ENCODE peak calls at places on chromosomes 2 and 18, in four cellular contexts. X is fibroblast of lung; Z is CD8-positive, alpha-beta T cell; J is keratinocyte. N is an unnamed sample.

GRCh38 chr2:233428438-233428837 is 74.1 kb downstream of the DGKD start:
- DNase-seq in X (no peak), Z (no peak), J (no peak), N (no peak)

GRCh38 chr2:98464772-98465310 is 20.2 kb downstream of the INPP4A start:
- DNase-seq in X (no peak), Z (no peak), J (no peak), N (no peak)

GRCh38 chr2:53230691-53231090 is 536.9 kb upstream of the CHAC2 start:
- DNase-seq in X (no peak), Z (no peak), J (no peak), N (no peak)

GRCh38 chr2:172704072-172704936 is 31.3 kb upstream of the RAPGEF4 start:
- DNase-seq in X (no peak), Z (no peak), J (no peak), N (no peak)

GRCh38 chr2:64455545-64455944 is 1.6 kb downstream of the LGALSL start:
- DNase-seq in X (no peak), Z (no peak), J (no peak), N (no peak)

GRCh38 chr18:23837591-23837990 is 148.3 kb downstream of the LAMA3 start:
- DNase-seq in X (peak), Z (no peak), J (no peak), N (no peak)

GRCh38 chr2:145095641-145096435 is 575.9 kb upstream of the ZEB2 start:
- DNase-seq in X (peak), Z (no peak), J (no peak), N (no peak)

GRCh38 chr18:23135679-23136325 is 517 bp downstream of the CABLES1 start:
- DNase-seq in X (peak), Z (no peak), J (no peak), N (peak)

GRCh38 chr2:71646028-71646427 is 192.7 kb downstream of the DYSF start:
- DNase-seq in X (peak), Z (no peak), J (peak), N (no peak)

GRCh38 chr18:67302043-67302442 is 214.5 kb downstream of the DSEL start:
- DNase-seq in X (peak), Z (no peak), J (no peak), N (no peak)

GRCh38 chr18:319745-320144 is 51.9 kb upstream of the THOC1 start:
- DNase-seq in X (no peak), Z (no peak), J (no peak), N (no peak)

GRCh38 chr18:22432672-22433137 is 15.0 kb upstream of the CTAGE1 start:
- DNase-seq in X (peak), Z (no peak), J (no peak), N (no peak)

GRCh38 chr2:217960351-217960750 is 42.4 kb downstream of the TNS1 start:
- DNase-seq in X (no peak), Z (no peak), J (no peak), N (no peak)

GRCh38 chr2:18987592-18988073 is 370.8 kb downstream of the OSR1 start:
- DNase-seq in X (peak), Z (no peak), J (peak), N (no peak)

GRCh38 chr18:45728341-45729010 is 4.5 kb downstream of the SLC14A1 start:
- DNase-seq in X (peak), Z (no peak), J (no peak), N (no peak)

GRCh38 chr2:224584768-224585204 is 377 bp downstream of the CUL3 start:
- DNase-seq in X (peak), Z (no peak), J (no peak), N (no peak)

GRCh38 chr2:47309952-47310800 is 92.8 kb upstream of the MSH2 start:
- DNase-seq in X (peak), Z (no peak), J (no peak), N (no peak)

GRCh38 chr18:26621161-26622026 is 73.0 kb upstream of the KCTD1 start:
- DNase-seq in X (no peak), Z (no peak), J (no peak), N (no peak)

GRCh38 chr2:164126960-164127359 is 391.2 kb upstream of the FIGN start:
- DNase-seq in X (peak), Z (no peak), J (no peak), N (no peak)

GRCh38 chr2:239161711-239162140 is 239.1 kb downstream of the HDAC4 start:
- DNase-seq in X (no peak), Z (no peak), J (no peak), N (no peak)

GRCh38 chr2:47043142-47043890 is 111.8 kb downstream of the STPG4 start:
- DNase-seq in X (peak), Z (no peak), J (peak), N (no peak)

GRCh38 chr2:222641336-222641735 is 14.6 kb downstream of the FARSB start:
- DNase-seq in X (peak), Z (no peak), J (no peak), N (no peak)

GRCh38 chr18:7898181-7898580 is 331.1 kb downstream of the PTPRM start:
- DNase-seq in X (no peak), Z (no peak), J (no peak), N (no peak)

GRCh38 chr2:210445116-210445707 is 31.3 kb downstream of the LANCL1 start:
- DNase-seq in X (peak), Z (no peak), J (no peak), N (no peak)

GRCh38 chr2:74725287-74725686 is 71.2 kb downstream of the SEMA4F start:
- DNase-seq in X (no peak), Z (no peak), J (no peak), N (no peak)

GRCh38 chr2:228067309-228067708 is 114.2 kb downstream of the SPHKAP start:
- DNase-seq in X (no peak), Z (no peak), J (no peak), N (no peak)

GRCh38 chr18:79542876-79543750 is 136.5 kb upstream of the CTDP1 start:
- DNase-seq in X (no peak), Z (no peak), J (no peak), N (peak)

GRCh38 chr2:109284816-109285215 is 155.8 kb downstream of the SH3RF3 start:
- DNase-seq in X (peak), Z (no peak), J (no peak), N (no peak)

GRCh38 chr2:185044323-185044874 is 446.1 kb downstream of the ZNF804A start:
- DNase-seq in X (no peak), Z (no peak), J (no peak), N (no peak)

GRCh38 chr2:174522553-174522952 is 35.7 kb upstream of the GPR155 start:
- DNase-seq in X (peak), Z (no peak), J (no peak), N (no peak)

GRCh38 chr2:207041279-207041678 is 102.0 kb downstream of the CPO start:
- DNase-seq in X (peak), Z (no peak), J (no peak), N (no peak)

GRCh38 chr2:161170917-161171594 is 10.8 kb downstream of the TANK start:
- DNase-seq in X (peak), Z (no peak), J (no peak), N (no peak)

GRCh38 chr18:57807336-57808117 is 4.4 kb upstream of the ATP8B1 start:
- DNase-seq in X (peak), Z (no peak), J (no peak), N (no peak)

GRCh38 chr2:3264010-3264744 is 113.4 kb downstream of the EIPR1 start:
- DNase-seq in X (no peak), Z (no peak), J (no peak), N (no peak)

DNA sequence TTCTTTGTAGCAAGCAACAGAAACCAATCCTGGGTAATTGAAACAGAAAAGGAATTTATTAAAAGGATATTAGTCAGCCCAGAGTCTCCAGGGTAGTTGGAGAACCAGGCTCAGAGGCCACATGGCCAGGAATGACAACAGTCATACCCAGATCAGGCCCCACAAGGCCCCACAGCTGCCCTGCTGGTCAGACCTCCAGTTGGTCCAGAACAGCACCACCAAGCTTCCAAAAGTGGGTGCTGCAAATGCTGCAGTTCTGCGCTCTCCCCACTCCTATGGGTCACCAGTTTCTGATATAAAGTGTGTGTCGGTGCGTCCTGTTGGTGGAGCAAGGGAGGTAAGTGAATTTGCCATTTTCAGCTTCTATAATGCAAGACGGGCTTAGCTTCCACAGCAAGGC is 29.9 kb downstream of the KLHL29 start:
- DNase-seq in X (no peak), Z (no peak), J (no peak), N (no peak)
- TF ChIP-seq CTCF in X (peak), Z (no peak), J (peak), N (no peak)

GRCh38 chr18:65752625-65753325 is 2.0 kb downstream of the CDH7 start:
- DNase-seq in X (no peak), Z (no peak), J (no peak), N (no peak)

GRCh38 chr18:65754121-65754520 is 3.3 kb downstream of the CDH7 start:
- DNase-seq in X (peak), Z (no peak), J (no peak), N (no peak)

GRCh38 chr18:65751145-65752085 is 603 bp downstream of the CDH7 start:
- DNase-seq in X (peak), Z (no peak), J (no peak), N (no peak)

GRCh38 chr18:65755616-65756015 is 4.8 kb downstream of the CDH7 start:
- DNase-seq in X (no peak), Z (no peak), J (no peak), N (no peak)

DNA sequence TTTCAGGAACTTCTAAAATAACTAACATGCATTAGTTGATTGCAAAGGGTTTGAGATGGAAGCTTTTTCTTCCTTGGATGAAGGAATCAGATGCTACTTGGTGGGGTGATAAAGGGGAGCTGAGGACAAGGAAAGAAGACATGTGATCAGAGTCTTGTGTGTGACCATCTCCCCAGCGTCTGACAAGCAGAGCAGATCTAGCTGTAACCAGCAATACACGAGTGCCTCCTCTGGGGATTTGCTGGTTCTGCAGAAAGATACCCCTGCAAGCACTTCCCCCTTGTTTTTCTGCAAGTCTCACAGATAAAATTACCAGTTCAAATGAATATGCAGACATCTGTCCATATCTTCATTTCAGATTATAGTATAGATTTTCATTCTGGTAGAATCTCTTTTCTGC is 2.7 kb downstream of the CDH7 start:
- DNase-seq in X (peak), Z (no peak), J (no peak), N (no peak)
- TF ChIP-seq CTCF in X (no peak), Z (no peak), J (no peak), N (no peak)

DNA sequence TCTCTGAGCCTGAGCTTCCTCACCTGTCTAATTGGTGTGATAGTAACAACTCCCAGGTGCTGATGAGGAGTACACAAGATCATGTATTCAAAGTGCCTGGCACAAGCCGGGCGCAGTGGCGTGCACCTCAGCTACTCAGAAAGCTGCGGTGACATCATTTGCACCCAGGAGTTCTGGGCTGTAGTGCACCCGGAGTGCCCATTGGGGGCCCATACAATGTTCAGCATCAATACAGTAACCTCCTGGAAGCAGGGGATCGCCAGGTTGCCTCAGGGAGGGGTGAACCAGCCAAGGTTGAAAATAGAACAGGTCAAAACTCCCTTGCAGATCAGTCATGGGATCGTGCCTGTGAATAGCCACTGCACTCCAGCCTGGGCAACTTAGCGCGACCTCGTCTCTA is 11.2 kb upstream of the C1QL2 start:
- DNase-seq in X (no peak), Z (no peak), J (no peak), N (no peak)
- TF ChIP-seq CTCF in X (no peak), Z (no peak), J (no peak), N (no peak)

GRCh38 chr2:85423525-85423924 is 5.0 kb downstream of the SH2D6 start:
- DNase-seq in X (no peak), Z (no peak), J (no peak), N (no peak)

GRCh38 chr2:85420743-85421705 is 2.5 kb downstream of the SH2D6 start:
- DNase-seq in X (peak), Z (peak), J (no peak), N (peak)

GRCh38 chr2:85419009-85419711 is 646 bp downstream of the SH2D6 start:
- DNase-seq in X (no peak), Z (no peak), J (no peak), N (no peak)

GRCh38 chr2:85418132-85419008 is at the start of gene SH2D6:
- DNase-seq in X (peak), Z (peak), J (no peak), N (peak)

GRCh38 chr2:85421706-85422457 is 3.4 kb downstream of the SH2D6 start:
- DNase-seq in X (no peak), Z (no peak), J (no peak), N (no peak)
- TF ChIP-seq CTCF in X (no peak), Z (no peak), J (no peak), N (no peak)

GRCh38 chr2:231397011-231397927 is 1.8 kb downstream of the B3GNT7 start:
- DNase-seq in X (no peak), Z (no peak), J (no peak), N (no peak)

GRCh38 chr2:231398585-231398984 is 3.1 kb downstream of the B3GNT7 start:
- DNase-seq in X (no peak), Z (no peak), J (no peak), N (no peak)

GRCh38 chr2:231399046-231399852 is 3.7 kb downstream of the B3GNT7 start:
- DNase-seq in X (no peak), Z (no peak), J (no peak), N (no peak)

GRCh38 chr2:231397928-231398294 is 2.4 kb downstream of the B3GNT7 start:
- DNase-seq in X (no peak), Z (no peak), J (no peak), N (no peak)

DNA sequence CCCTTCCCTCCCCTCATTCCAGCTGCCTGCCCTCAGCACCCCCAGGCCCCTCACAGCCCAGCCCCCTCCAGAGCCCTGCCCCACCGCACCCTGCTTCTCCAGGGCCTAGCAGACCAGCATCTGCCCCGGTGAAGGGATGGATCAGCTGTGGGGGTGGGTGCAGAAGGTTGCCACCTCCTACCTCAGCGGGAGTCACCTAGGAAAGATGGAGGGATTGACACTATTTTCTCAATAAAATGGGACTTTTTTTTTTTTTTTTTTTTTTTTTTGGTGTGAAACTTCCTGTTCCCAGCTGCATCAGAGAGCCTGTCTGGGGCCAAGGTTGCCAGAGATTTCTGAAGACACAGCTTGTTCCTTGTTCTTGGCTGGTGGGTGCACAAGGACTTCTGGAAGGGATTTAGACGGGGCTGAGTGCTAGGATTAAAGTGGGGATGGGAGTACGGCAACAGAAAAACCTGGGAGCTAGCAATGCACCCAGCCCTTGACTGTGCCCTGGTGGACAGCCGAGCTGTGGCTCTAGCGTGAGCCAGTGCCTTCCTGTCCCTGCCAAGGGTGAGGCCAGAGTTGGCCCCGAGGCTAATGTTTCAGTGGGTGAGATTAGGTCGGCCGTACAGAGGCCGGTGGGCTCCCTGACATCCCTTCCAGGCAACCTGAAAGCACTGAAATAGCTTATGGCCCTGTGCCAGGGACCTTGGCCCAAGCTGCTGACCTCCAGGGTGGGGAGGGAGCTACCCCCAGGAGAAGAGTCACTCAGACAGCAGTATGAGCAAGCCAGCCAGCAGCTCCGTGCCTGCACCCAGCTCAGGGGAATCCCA is 4.5 kb downstream of the B3GNT7 start:
- DNase-seq in X (no peak), Z (no peak), J (no peak), N (no peak)
- TF ChIP-seq CTCF in X (no peak), Z (no peak), J (no peak), N (no peak)

N was measured in natural killer cell.